ENCODE peak calls at places on chromosomes 2 and 18, in seven cellular contexts. One of them, this sample, is unnamed.
A peak's percentile ranks its signal among the peaks of the same experiment; 100 is the strongest.

GRCh38 chr18:60873708-60874107 is 459.5 kb upstream of the CDH20 start:
- DNase-seq in stomach: no peak
- DNase-seq in dermis microvascular lymphatic vessel endothelial cell: peak; percentile 71
- DNase-seq in transverse colon: no peak
- DNase-seq in fibroblast of villous mesenchyme: no peak
- DNase-seq in activated CD4-positive, alpha-beta T cell treated with anti-CD3 and anti-CD28 coated beads, Interleukin-2, amount 10 ng/mL, durations not matched to agents 24 days and 14 days: no peak
- DNase-seq in mucosa of descending colon: no peak
- DNase-seq in this sample: peak; percentile 73

GRCh38 chr2:240303896-240304745 is 131.3 kb upstream of the GPC1 start:
- DNase-seq in stomach: no peak
- DNase-seq in dermis microvascular lymphatic vessel endothelial cell: no peak
- DNase-seq in transverse colon: no peak
- DNase-seq in fibroblast of villous mesenchyme: no peak
- DNase-seq in activated CD4-positive, alpha-beta T cell treated with anti-CD3 and anti-CD28 coated beads, Interleukin-2, amount 10 ng/mL, durations not matched to agents 24 days and 14 days: no peak
- DNase-seq in mucosa of descending colon: no peak
- DNase-seq in this sample: no peak

GRCh38 chr2:120446236-120447121 is 100.5 kb downstream of the INHBB start:
- DNase-seq in stomach: no peak
- DNase-seq in dermis microvascular lymphatic vessel endothelial cell: no peak
- DNase-seq in transverse colon: no peak
- DNase-seq in fibroblast of villous mesenchyme: no peak
- DNase-seq in activated CD4-positive, alpha-beta T cell treated with anti-CD3 and anti-CD28 coated beads, Interleukin-2, amount 10 ng/mL, durations not matched to agents 24 days and 14 days: no peak
- DNase-seq in mucosa of descending colon: no peak
- DNase-seq in this sample: no peak

GRCh38 chr2:154238252-154238651 is 366.5 kb downstream of the GALNT13 start:
- DNase-seq in stomach: no peak
- DNase-seq in dermis microvascular lymphatic vessel endothelial cell: no peak
- DNase-seq in transverse colon: no peak
- DNase-seq in fibroblast of villous mesenchyme: no peak
- DNase-seq in activated CD4-positive, alpha-beta T cell treated with anti-CD3 and anti-CD28 coated beads, Interleukin-2, amount 10 ng/mL, durations not matched to agents 24 days and 14 days: no peak
- DNase-seq in mucosa of descending colon: no peak
- DNase-seq in this sample: no peak

GRCh38 chr2:165009466-165009865 is 54.1 kb upstream of the SLC38A11 start:
- DNase-seq in stomach: no peak
- DNase-seq in dermis microvascular lymphatic vessel endothelial cell: no peak
- DNase-seq in transverse colon: no peak
- DNase-seq in fibroblast of villous mesenchyme: no peak
- DNase-seq in activated CD4-positive, alpha-beta T cell treated with anti-CD3 and anti-CD28 coated beads, Interleukin-2, amount 10 ng/mL, durations not matched to agents 24 days and 14 days: no peak
- DNase-seq in mucosa of descending colon: no peak
- DNase-seq in this sample: no peak

GRCh38 chr2:208175069-208175842 is 11.9 kb upstream of the CRYGA start:
- DNase-seq in stomach: peak; percentile 77
- DNase-seq in dermis microvascular lymphatic vessel endothelial cell: peak; percentile 72
- DNase-seq in transverse colon: peak; percentile 79
- DNase-seq in fibroblast of villous mesenchyme: peak; percentile 78
- DNase-seq in activated CD4-positive, alpha-beta T cell treated with anti-CD3 and anti-CD28 coated beads, Interleukin-2, amount 10 ng/mL, durations not matched to agents 24 days and 14 days: peak; percentile 88
- DNase-seq in mucosa of descending colon: peak; percentile 68
- DNase-seq in this sample: peak; percentile 82

GRCh38 chr2:9423922-9424272 is 443 bp downstream of the CPSF3 start:
- DNase-seq in stomach: no peak
- DNase-seq in dermis microvascular lymphatic vessel endothelial cell: peak; percentile 60
- DNase-seq in transverse colon: peak; percentile 24
- DNase-seq in fibroblast of villous mesenchyme: peak; percentile 54
- DNase-seq in activated CD4-positive, alpha-beta T cell treated with anti-CD3 and anti-CD28 coated beads, Interleukin-2, amount 10 ng/mL, durations not matched to agents 24 days and 14 days: peak; percentile 82
- DNase-seq in mucosa of descending colon: no peak
- DNase-seq in this sample: peak; percentile 60

GRCh38 chr2:64629329-64629781 is 24.4 kb downstream of the SERTAD2 start:
- DNase-seq in stomach: peak; percentile 26
- DNase-seq in dermis microvascular lymphatic vessel endothelial cell: no peak
- DNase-seq in transverse colon: no peak
- DNase-seq in fibroblast of villous mesenchyme: peak; percentile 54
- DNase-seq in activated CD4-positive, alpha-beta T cell treated with anti-CD3 and anti-CD28 coated beads, Interleukin-2, amount 10 ng/mL, durations not matched to agents 24 days and 14 days: no peak
- DNase-seq in mucosa of descending colon: no peak
- DNase-seq in this sample: no peak

GRCh38 chr2:193517615-193518014 is 1322.9 kb upstream of the TMEFF2 start:
- DNase-seq in stomach: no peak
- DNase-seq in dermis microvascular lymphatic vessel endothelial cell: no peak
- DNase-seq in transverse colon: no peak
- DNase-seq in fibroblast of villous mesenchyme: no peak
- DNase-seq in activated CD4-positive, alpha-beta T cell treated with anti-CD3 and anti-CD28 coated beads, Interleukin-2, amount 10 ng/mL, durations not matched to agents 24 days and 14 days: no peak
- DNase-seq in mucosa of descending colon: no peak
- DNase-seq in this sample: no peak

This sample was measured in lung microvascular endothelial cell.